ENCODE peak calls at places on chromosome X, in eight cellular contexts. One of them, this sample, is unnamed.

GRCh38 chrX:16491461-16491860 is 158.5 kb upstream of the S100G start:
- DNase-seq in heart right ventricle: no peak
- DNase-seq in neural progenitor cell: peak
- DNase-seq in DND-41: no peak
- DNase-seq in Karpas-422: no peak
- DNase-seq in MM.1S: no peak
- DNase-seq in lower lobe of right lung: no peak
- DNase-seq in stomach: no peak
- DNase-seq in this sample: no peak

GRCh38 chrX:8484360-8484759 is 19.7 kb downstream of the VCX3B start:
- DNase-seq in heart right ventricle: no peak
- DNase-seq in neural progenitor cell: no peak
- DNase-seq in DND-41: no peak
- DNase-seq in Karpas-422: no peak
- DNase-seq in MM.1S: no peak
- DNase-seq in lower lobe of right lung: no peak
- DNase-seq in stomach: no peak
- DNase-seq in this sample: no peak

GRCh38 chrX:1378306-1378758 is 13.6 kb downstream of the SLC25A6 start:
- DNase-seq in heart right ventricle: no peak
- DNase-seq in neural progenitor cell: no peak
- DNase-seq in DND-41: peak
- DNase-seq in Karpas-422: peak
- DNase-seq in MM.1S: no peak
- DNase-seq in lower lobe of right lung: peak
- DNase-seq in stomach: no peak
- DNase-seq in this sample: no peak

GRCh38 chrX:57251965-57252364 is 34.5 kb upstream of the FAAH2 start:
- DNase-seq in heart right ventricle: no peak
- DNase-seq in neural progenitor cell: no peak
- DNase-seq in DND-41: no peak
- DNase-seq in Karpas-422: no peak
- DNase-seq in MM.1S: no peak
- DNase-seq in lower lobe of right lung: no peak
- DNase-seq in stomach: no peak
- DNase-seq in this sample: no peak

GRCh38 chrX:27583976-27584375 is 6.2 kb upstream of the DCAF8L2 start:
- DNase-seq in heart right ventricle: no peak
- DNase-seq in neural progenitor cell: no peak
- DNase-seq in DND-41: no peak
- DNase-seq in Karpas-422: no peak
- DNase-seq in MM.1S: no peak
- DNase-seq in lower lobe of right lung: no peak
- DNase-seq in stomach: no peak
- DNase-seq in this sample: no peak

GRCh38 chrX:11437642-11438379 is 144.6 kb downstream of the AMELX start:
- DNase-seq in heart right ventricle: peak
- DNase-seq in neural progenitor cell: no peak
- DNase-seq in DND-41: no peak
- DNase-seq in Karpas-422: no peak
- DNase-seq in MM.1S: peak
- DNase-seq in lower lobe of right lung: peak
- DNase-seq in stomach: no peak
- DNase-seq in this sample: no peak

GRCh38 chrX:10174810-10175209 is 18.0 kb downstream of the CLCN4 start:
- DNase-seq in heart right ventricle: no peak
- DNase-seq in neural progenitor cell: no peak
- DNase-seq in DND-41: no peak
- DNase-seq in Karpas-422: no peak
- DNase-seq in MM.1S: no peak
- DNase-seq in lower lobe of right lung: no peak
- DNase-seq in stomach: no peak
- DNase-seq in this sample: no peak

GRCh38 chrX:40105016-40105790 is 7.4 kb upstream of the BCOR start:
- DNase-seq in heart right ventricle: peak
- DNase-seq in neural progenitor cell: peak
- DNase-seq in DND-41: peak
- DNase-seq in Karpas-422: peak
- DNase-seq in MM.1S: peak
- DNase-seq in lower lobe of right lung: peak
- DNase-seq in stomach: no peak
- DNase-seq in this sample: peak

GRCh38 chrX:111133389-111133788 is 37.4 kb downstream of the PAK3 start:
- DNase-seq in heart right ventricle: no peak
- DNase-seq in neural progenitor cell: no peak
- DNase-seq in DND-41: no peak
- DNase-seq in Karpas-422: no peak
- DNase-seq in MM.1S: no peak
- DNase-seq in lower lobe of right lung: no peak
- DNase-seq in stomach: no peak
- DNase-seq in this sample: no peak

GRCh38 chrX:151713859-151714258 is 2.0 kb upstream of the FATE1 start:
- DNase-seq in heart right ventricle: peak
- DNase-seq in neural progenitor cell: peak
- DNase-seq in DND-41: peak
- DNase-seq in Karpas-422: peak
- DNase-seq in MM.1S: peak
- DNase-seq in lower lobe of right lung: no peak
- DNase-seq in stomach: no peak
- DNase-seq in this sample: peak

GRCh38 chrX:112840382-112841113 is at the start of gene AMOT:
- DNase-seq in heart right ventricle: peak
- DNase-seq in neural progenitor cell: peak
- DNase-seq in DND-41: peak
- DNase-seq in Karpas-422: no peak
- DNase-seq in MM.1S: peak
- DNase-seq in lower lobe of right lung: peak
- DNase-seq in stomach: peak
- DNase-seq in this sample: peak
- H3K27ac ChIP-seq in heart right ventricle: peak
- H3K27ac ChIP-seq in neural progenitor cell: peak
- H3K27ac ChIP-seq in DND-41: peak
- H3K27ac ChIP-seq in Karpas-422: no peak
- H3K27ac ChIP-seq in MM.1S: no peak
- H3K27ac ChIP-seq in lower lobe of right lung: peak
- H3K27ac ChIP-seq in stomach: peak
- H3K27ac ChIP-seq in this sample: no peak

DNA sequence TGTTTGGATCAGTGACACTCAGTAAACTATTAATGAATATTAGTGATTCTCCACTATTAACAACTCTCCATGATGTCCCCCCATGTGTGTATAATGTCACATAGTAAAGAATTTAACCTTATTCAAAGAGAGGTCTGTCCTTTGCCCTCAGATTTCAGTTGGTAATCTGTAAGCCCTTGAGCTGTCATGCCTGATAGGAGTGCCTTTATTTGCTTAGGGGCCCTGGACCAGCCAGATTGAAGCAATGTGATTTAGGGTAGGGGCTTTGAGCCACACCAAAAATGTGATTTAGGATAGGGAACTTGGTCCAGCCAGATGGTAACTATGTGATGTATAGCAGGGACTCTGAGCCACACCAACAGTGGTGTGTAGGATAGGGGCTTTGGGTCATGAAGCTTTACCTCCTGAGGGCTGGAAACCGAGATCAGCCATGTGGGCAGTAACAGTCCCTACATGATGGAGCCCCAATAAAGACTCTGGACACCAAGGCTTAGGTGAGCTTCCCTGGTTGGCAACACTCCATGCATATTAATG is 44.3 kb upstream of the PAGE4 start:
- DNase-seq in heart right ventricle: no peak
- DNase-seq in neural progenitor cell: no peak
- DNase-seq in DND-41: no peak
- DNase-seq in Karpas-422: no peak
- DNase-seq in MM.1S: no peak
- DNase-seq in lower lobe of right lung: no peak
- DNase-seq in stomach: no peak
- DNase-seq in this sample: no peak
- H3K4me3 ChIP-seq in heart right ventricle: no peak
- H3K4me3 ChIP-seq in neural progenitor cell: no peak
- H3K4me3 ChIP-seq in DND-41: no peak
- H3K4me3 ChIP-seq in Karpas-422: no peak
- H3K4me3 ChIP-seq in MM.1S: no peak
- H3K4me3 ChIP-seq in lower lobe of right lung: no peak
- H3K4me3 ChIP-seq in stomach: no peak
- H3K4me3 ChIP-seq in this sample: no peak

GRCh38 chrX:150572206-150572605 is 3.8 kb downstream of the MTM1 start:
- DNase-seq in heart right ventricle: no peak
- DNase-seq in neural progenitor cell: no peak
- DNase-seq in DND-41: no peak
- DNase-seq in Karpas-422: no peak
- DNase-seq in MM.1S: no peak
- DNase-seq in lower lobe of right lung: no peak
- DNase-seq in stomach: no peak
- DNase-seq in this sample: no peak

GRCh38 chrX:150567645-150568319 is 639 bp upstream of the MTM1 start:
- DNase-seq in heart right ventricle: no peak
- DNase-seq in neural progenitor cell: peak
- DNase-seq in DND-41: no peak
- DNase-seq in Karpas-422: no peak
- DNase-seq in MM.1S: no peak
- DNase-seq in lower lobe of right lung: no peak
- DNase-seq in stomach: no peak
- DNase-seq in this sample: no peak

GRCh38 chrX:150569155-150569477 is 695 bp downstream of the MTM1 start:
- DNase-seq in heart right ventricle: no peak
- DNase-seq in neural progenitor cell: no peak
- DNase-seq in DND-41: peak
- DNase-seq in Karpas-422: peak
- DNase-seq in MM.1S: peak
- DNase-seq in lower lobe of right lung: peak
- DNase-seq in stomach: peak
- DNase-seq in this sample: peak

GRCh38 chrX:150568320-150569154 is at the start of gene MTM1:
- DNase-seq in heart right ventricle: peak
- DNase-seq in neural progenitor cell: peak
- DNase-seq in DND-41: peak
- DNase-seq in Karpas-422: peak
- DNase-seq in MM.1S: peak
- DNase-seq in lower lobe of right lung: peak
- DNase-seq in stomach: peak
- DNase-seq in this sample: peak

GRCh38 chrX:150570512-150570911 is 2.1 kb downstream of the MTM1 start:
- DNase-seq in heart right ventricle: no peak
- DNase-seq in neural progenitor cell: no peak
- DNase-seq in DND-41: peak
- DNase-seq in Karpas-422: no peak
- DNase-seq in MM.1S: peak
- DNase-seq in lower lobe of right lung: no peak
- DNase-seq in stomach: no peak
- DNase-seq in this sample: peak
- H3K27ac ChIP-seq in heart right ventricle: no peak
- H3K27ac ChIP-seq in neural progenitor cell: no peak
- H3K27ac ChIP-seq in DND-41: peak
- H3K27ac ChIP-seq in Karpas-422: no peak
- H3K27ac ChIP-seq in MM.1S: peak
- H3K27ac ChIP-seq in lower lobe of right lung: peak
- H3K27ac ChIP-seq in stomach: no peak
- H3K27ac ChIP-seq in this sample: peak

GRCh38 chrX:68083510-68083909 is 349.8 kb downstream of the OPHN1 start:
- DNase-seq in heart right ventricle: no peak
- DNase-seq in neural progenitor cell: no peak
- DNase-seq in DND-41: no peak
- DNase-seq in Karpas-422: no peak
- DNase-seq in MM.1S: no peak
- DNase-seq in lower lobe of right lung: no peak
- DNase-seq in stomach: no peak
- DNase-seq in this sample: no peak

GRCh38 chrX:68090266-68090665 is 343.0 kb downstream of the OPHN1 start:
- DNase-seq in heart right ventricle: no peak
- DNase-seq in neural progenitor cell: no peak
- DNase-seq in DND-41: no peak
- DNase-seq in Karpas-422: peak
- DNase-seq in MM.1S: no peak
- DNase-seq in lower lobe of right lung: no peak
- DNase-seq in stomach: no peak
- DNase-seq in this sample: no peak

GRCh38 chrX:68079961-68080360 is 353.3 kb downstream of the OPHN1 start:
- DNase-seq in heart right ventricle: no peak
- DNase-seq in neural progenitor cell: no peak
- DNase-seq in DND-41: no peak
- DNase-seq in Karpas-422: no peak
- DNase-seq in MM.1S: no peak
- DNase-seq in lower lobe of right lung: no peak
- DNase-seq in stomach: no peak
- DNase-seq in this sample: no peak

GRCh38 chrX:68084765-68085164 is 348.5 kb downstream of the OPHN1 start:
- DNase-seq in heart right ventricle: peak
- DNase-seq in neural progenitor cell: no peak
- DNase-seq in DND-41: no peak
- DNase-seq in Karpas-422: no peak
- DNase-seq in MM.1S: no peak
- DNase-seq in lower lobe of right lung: no peak
- DNase-seq in stomach: no peak
- DNase-seq in this sample: peak
- H3K4me3 ChIP-seq in heart right ventricle: no peak
- H3K4me3 ChIP-seq in neural progenitor cell: no peak
- H3K4me3 ChIP-seq in DND-41: no peak
- H3K4me3 ChIP-seq in Karpas-422: no peak
- H3K4me3 ChIP-seq in MM.1S: no peak
- H3K4me3 ChIP-seq in lower lobe of right lung: no peak
- H3K4me3 ChIP-seq in stomach: no peak
- H3K4me3 ChIP-seq in this sample: no peak

GRCh38 chrX:104039689-104040505 is at the start of gene H2BW2:
- DNase-seq in heart right ventricle: no peak
- DNase-seq in neural progenitor cell: no peak
- DNase-seq in DND-41: no peak
- DNase-seq in Karpas-422: no peak
- DNase-seq in MM.1S: no peak
- DNase-seq in lower lobe of right lung: no peak
- DNase-seq in stomach: no peak
- DNase-seq in this sample: no peak

GRCh38 chrX:104041003-104041402 is 1.2 kb downstream of the H2BW2 start:
- DNase-seq in heart right ventricle: no peak
- DNase-seq in neural progenitor cell: no peak
- DNase-seq in DND-41: no peak
- DNase-seq in Karpas-422: no peak
- DNase-seq in MM.1S: no peak
- DNase-seq in lower lobe of right lung: no peak
- DNase-seq in stomach: no peak
- DNase-seq in this sample: no peak

GRCh38 chrX:104047171-104047570 is 7.4 kb downstream of the H2BW2 start:
- DNase-seq in heart right ventricle: no peak
- DNase-seq in neural progenitor cell: no peak
- DNase-seq in DND-41: no peak
- DNase-seq in Karpas-422: no peak
- DNase-seq in MM.1S: no peak
- DNase-seq in lower lobe of right lung: no peak
- DNase-seq in stomach: no peak
- DNase-seq in this sample: no peak

DNA sequence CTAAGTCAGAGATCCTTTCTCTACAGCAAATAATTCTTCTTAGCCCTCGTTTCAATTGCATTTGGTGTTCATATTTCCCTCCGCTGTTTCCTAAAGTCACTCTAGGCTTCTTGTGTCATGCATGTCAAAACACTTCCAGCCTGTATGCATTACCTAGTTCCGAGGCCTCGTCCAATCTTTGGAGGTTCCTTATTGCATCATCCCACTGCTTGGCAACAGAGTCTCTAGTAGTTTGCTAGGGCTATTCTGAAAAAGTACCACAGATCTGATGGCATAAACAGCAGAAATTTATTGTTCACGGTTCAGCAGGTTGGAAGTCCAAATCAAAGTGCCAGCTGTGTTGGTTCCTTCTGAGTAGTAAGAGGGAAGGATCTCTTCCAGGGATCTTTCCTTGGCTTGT is 5.9 kb downstream of the H2BW2 start:
- DNase-seq in heart right ventricle: no peak
- DNase-seq in neural progenitor cell: no peak
- DNase-seq in DND-41: no peak
- DNase-seq in Karpas-422: no peak
- DNase-seq in MM.1S: no peak
- DNase-seq in lower lobe of right lung: no peak
- DNase-seq in stomach: no peak
- DNase-seq in this sample: no peak
- H3K27ac ChIP-seq in heart right ventricle: no peak
- H3K27ac ChIP-seq in neural progenitor cell: no peak
- H3K27ac ChIP-seq in DND-41: no peak
- H3K27ac ChIP-seq in Karpas-422: no peak
- H3K27ac ChIP-seq in MM.1S: no peak
- H3K27ac ChIP-seq in lower lobe of right lung: no peak
- H3K27ac ChIP-seq in stomach: no peak
- H3K27ac ChIP-seq in this sample: no peak

This sample was measured in HL-60.